ENCODE peak calls at places on chromosomes 12 and 14, in four cellular contexts. J is H1, O is spleen, N is endothelial cell of umbilical vein. A is an unnamed sample.

GRCh38 chr14:73168691-73169090 is 32.4 kb downstream of the PSEN1 start:
- DNase-seq in N (no peak), O (no peak), J (no peak), A (no peak)

GRCh38 chr12:114921796-114922195 is 237.8 kb upstream of the TBX3 start:
- DNase-seq in J (no peak), O (no peak), N (no peak), A (no peak)

GRCh38 chr12:97308576-97309198 is 153.9 kb upstream of the RMST start:
- DNase-seq in J (no peak), N (peak), O (no peak), A (no peak)

GRCh38 chr12:48043771-48044170 is 39.5 kb upstream of the COL2A1 start:
- DNase-seq in O (no peak), N (no peak), J (no peak), A (no peak)

GRCh38 chr12:105696-106095 is 39.1 kb downstream of the IQSEC3 start:
- DNase-seq in O (no peak), J (no peak), N (no peak), A (no peak)

GRCh38 chr12:13085968-13086686 is 17.3 kb downstream of the GSG1 start:
- DNase-seq in O (no peak), J (no peak), N (no peak), A (no peak)

GRCh38 chr14:71932229-71932951 is at the start of gene RGS6:
- DNase-seq in J (peak), N (no peak), O (no peak), A (peak)

GRCh38 chr12:10562306-10562933 is 51.0 kb downstream of the MAGOHB start:
- DNase-seq in J (no peak), N (peak), O (no peak), A (no peak)

GRCh38 chr12:14995583-14996425 is 23.0 kb downstream of the PDE6H start:
- DNase-seq in N (peak), O (no peak), J (no peak), A (no peak)

GRCh38 chr12:5678186-5678585 is 246.3 kb downstream of the NTF3 start:
- DNase-seq in J (no peak), O (no peak), N (no peak), A (no peak)

GRCh38 chr12:52949413-52950331 is 754 bp downstream of the KRT18 start:
- DNase-seq in O (no peak), J (no peak), N (peak), A (peak)

GRCh38 chr14:81147140-81147897 is 73.4 kb downstream of the GTF2A1 start:
- DNase-seq in O (no peak), J (no peak), N (no peak), A (no peak)

DNA sequence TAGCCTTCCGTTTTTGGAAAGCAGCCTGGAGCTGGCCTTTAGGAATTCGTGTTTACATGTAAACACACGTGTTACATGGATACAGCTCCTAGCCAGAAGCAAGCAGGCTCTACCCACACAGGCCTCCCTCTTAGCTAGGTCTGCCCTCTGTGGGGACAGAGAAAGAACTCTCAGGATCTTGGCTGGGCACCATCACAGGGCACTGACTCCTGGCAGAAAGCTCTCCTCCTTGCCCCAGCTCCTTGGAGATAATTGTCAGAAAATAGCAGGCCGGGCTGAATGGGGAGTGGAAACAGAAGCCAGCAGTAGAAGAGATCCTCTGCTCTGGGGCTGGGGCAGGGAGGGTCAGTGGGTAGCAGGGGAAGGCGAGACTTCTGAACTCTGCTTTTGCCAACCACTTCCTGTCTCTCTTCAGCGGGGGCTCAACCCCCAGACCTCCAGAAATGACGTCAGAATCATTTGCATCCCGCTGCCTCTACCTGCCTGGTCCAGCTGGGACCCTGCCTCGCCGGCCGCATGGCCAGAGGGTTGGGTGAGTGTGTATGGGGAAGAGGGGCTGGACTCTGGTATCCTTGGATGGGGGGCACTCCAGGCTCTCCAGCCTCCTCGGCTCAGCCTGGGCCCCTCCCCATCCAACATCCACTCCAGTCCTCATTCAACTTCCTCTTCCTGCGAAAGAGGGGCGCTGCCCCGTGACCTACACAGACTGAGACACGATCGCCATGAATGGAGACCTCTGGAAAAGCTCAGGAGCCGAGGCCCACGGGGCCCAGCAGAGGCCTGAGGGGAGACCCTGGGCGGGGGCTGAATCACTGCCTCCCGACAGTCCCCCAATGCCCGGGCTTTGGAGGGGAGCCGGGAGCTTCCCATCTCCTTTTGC is 650 bp upstream of the HOXC4 start:
- DNase-seq in J (no peak), O (peak), N (no peak), A (no peak)
- TF ChIP-seq POLR2A in J (no peak), O (no peak), N (no peak), A (no peak)

GRCh38 chr12:123058471-123058870 is 78.0 kb downstream of the ARL6IP4 start:
- DNase-seq in O (no peak), N (no peak), J (no peak), A (no peak)
- H3K27ac ChIP-seq in O (no peak), N (no peak), J (no peak), A (peak)

DNA sequence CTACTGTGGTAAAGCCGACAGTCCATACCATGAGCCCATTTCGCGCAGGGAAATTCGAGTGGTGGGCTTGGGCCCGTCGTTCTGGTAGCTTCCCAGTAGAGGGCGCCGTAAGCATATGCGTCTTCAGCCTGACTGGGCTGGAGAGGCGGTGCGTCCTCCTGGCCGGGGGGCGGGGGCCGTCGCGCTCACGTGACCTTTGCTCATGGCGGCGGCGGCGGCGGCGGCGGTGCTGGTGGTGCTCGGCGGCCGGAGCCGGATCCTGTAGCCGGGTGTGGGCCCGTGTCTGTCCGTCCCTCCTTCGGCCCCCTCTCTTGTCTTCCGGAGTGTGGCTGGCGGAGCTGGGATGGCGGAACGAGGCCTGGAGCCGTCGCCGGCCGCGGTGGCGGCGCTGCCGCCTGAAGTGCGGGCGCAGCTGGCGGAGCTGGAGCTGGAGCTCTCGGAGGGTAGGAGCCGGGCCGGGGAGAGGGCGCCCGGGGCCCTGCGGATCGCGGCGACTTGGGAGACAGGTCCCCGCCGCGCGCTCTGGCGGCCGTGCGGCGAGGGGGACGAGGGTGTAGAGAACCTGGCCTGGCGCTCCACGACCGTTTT is at the start of gene DIP2B:
- DNase-seq in J (peak), N (peak), O (peak), A (peak)
- TF ChIP-seq POLR2A in J (peak), N (peak), O (no peak), A (no peak)

GRCh38 chr14:103770500-103770899 is 54.9 kb downstream of the ZFYVE21 start:
- DNase-seq in N (no peak), O (no peak), J (no peak), A (no peak)

GRCh38 chr14:103770902-103771301 is 55.3 kb downstream of the ZFYVE21 start:
- DNase-seq in J (no peak), N (no peak), O (no peak), A (no peak)

GRCh38 chr14:103772078-103772712 is 56.6 kb downstream of the ZFYVE21 start:
- DNase-seq in J (no peak), N (no peak), O (no peak), A (no peak)

GRCh38 chr14:103775506-103775905 is 59.9 kb downstream of the ZFYVE21 start:
- DNase-seq in O (no peak), N (no peak), J (no peak), A (no peak)
- H3K27ac ChIP-seq in O (no peak), N (no peak), J (no peak), A (no peak)

GRCh38 chr12:65908147-65908546 is 83.9 kb downstream of the HMGA2 start:
- DNase-seq in J (no peak), N (no peak), O (no peak), A (no peak)
- TF ChIP-seq POLR2A in J (no peak), N (no peak), O (no peak), A (no peak)

DNA sequence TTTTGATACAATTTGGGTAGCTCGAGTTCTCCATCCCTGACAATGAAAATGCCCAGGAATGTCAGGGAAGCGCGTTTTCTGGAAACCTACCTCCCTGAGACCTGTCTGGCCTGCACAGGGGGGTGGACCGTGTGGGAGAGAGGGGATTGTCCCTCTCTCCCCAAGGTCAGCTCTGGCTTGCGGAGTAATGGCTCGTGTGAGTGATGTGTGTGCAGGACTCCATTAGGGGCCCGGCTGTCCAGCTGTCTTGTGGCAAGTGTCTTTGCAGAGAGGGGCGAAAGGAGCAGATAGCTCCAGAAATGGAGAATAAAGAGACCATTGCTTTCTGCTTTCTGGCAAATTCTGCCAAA is 215.3 kb downstream of the CHST11 start:
- DNase-seq in N (no peak), J (no peak), O (no peak), A (no peak)
- H3K27ac ChIP-seq in N (peak), J (no peak), O (peak), A (peak)